ENCODE peak calls at places on chromosomes 5 and 9, in ten cellular contexts. B is heart right ventricle, U is GM12878, C is A549, E is psoas muscle, W is right cardiac atrium, Y is aorta, X is T-helper 17 cell, T is lower lobe of right lung, S is HepG2. V is an unnamed sample.

GRCh38 chr9:69657269-69657668 is 14.9 kb downstream of the APBA1 start:
- ATAC-seq in B (no peak), U (no peak), C (no peak), E (no peak), W (peak; percentile 68), Y (no peak), X (no peak), T (no peak), S (no peak), V (peak; percentile 66)

GRCh38 chr5:82104872-82105271 is 133.0 kb downstream of the ATG10 start:
- ATAC-seq in B (no peak), U (no peak), C (no peak), E (no peak), W (no peak), Y (no peak), X (peak; percentile 25), T (no peak), S (no peak), V (no peak)

GRCh38 chr5:14762568-14763216 is 98.2 kb downstream of the OTULIN start:
- ATAC-seq in B (no peak), U (peak; percentile 26), C (no peak), E (no peak), W (no peak), Y (no peak), X (no peak), T (no peak), S (no peak), V (no peak)

GRCh38 chr9:123643518-123643917 is 286.4 kb downstream of the DENND1A start:
- ATAC-seq in B (no peak), U (no peak), C (no peak), E (no peak), W (no peak), Y (no peak), X (no peak), T (peak; percentile 88), S (no peak), V (no peak)

GRCh38 chr5:73135429-73136276 is 15.3 kb downstream of the TMEM171 start:
- ATAC-seq in B (no peak), U (peak; percentile 76), C (peak; percentile 91), E (no peak), W (no peak), Y (no peak), X (no peak), T (no peak), S (peak; percentile 88), V (no peak)

GRCh38 chr9:109794361-109795012 is 14.5 kb downstream of the PALM2AKAP2 start:
- ATAC-seq in B (no peak), U (no peak), C (no peak), E (no peak), W (peak; percentile 72), Y (peak; percentile 76), X (no peak), T (no peak), S (peak; percentile 73), V (peak; percentile 84)

GRCh38 chr9:8025532-8025931 is 226.0 kb upstream of the DMAC1 start:
- ATAC-seq in B (no peak), U (no peak), C (no peak), E (no peak), W (no peak), Y (no peak), X (no peak), T (no peak), S (no peak), V (no peak)

GRCh38 chr9:135108801-135109500 is 21.5 kb downstream of the OLFM1 start:
- ATAC-seq in B (no peak), U (no peak), C (no peak), E (no peak), W (no peak), Y (no peak), X (no peak), T (no peak), S (no peak), V (no peak)

GRCh38 chr9:110443878-110444245 is 106.2 kb upstream of the TXNDC8 start:
- ATAC-seq in B (no peak), U (no peak), C (no peak), E (no peak), W (no peak), Y (no peak), X (no peak), T (no peak), S (no peak), V (peak; percentile 24)

DNA sequence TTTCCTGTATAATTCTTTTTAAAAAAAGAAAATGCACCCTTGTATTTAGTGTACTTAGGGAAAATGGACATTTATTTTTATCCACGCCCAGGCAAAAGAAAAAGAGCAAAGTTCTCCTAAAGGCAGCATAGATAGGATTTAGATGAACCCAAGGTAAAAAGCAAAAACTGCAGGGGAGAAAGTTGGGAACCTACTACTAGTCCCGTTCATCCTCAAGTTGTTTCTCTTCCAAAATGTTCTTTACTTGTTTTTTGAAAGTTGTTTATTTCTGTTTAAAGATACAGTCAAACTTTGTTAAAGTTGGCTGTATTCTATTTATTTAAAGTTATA is 9.8 kb downstream of the RUSC2 start:
- ATAC-seq in B (no peak), U (no peak), C (no peak), E (no peak), W (no peak), Y (no peak), X (no peak), T (no peak), S (no peak), V (no peak)
- H3K9me3 ChIP-seq in B (no peaks in the 10 kb centered on the region), U (peaks cover 2% of the 10 kb centered on the region), C (peaks cover 32% of the 10 kb centered on the region), E (no peaks in the 10 kb centered on the region), W (no peaks in the 10 kb centered on the region), Y (no peaks in the 10 kb centered on the region), X (no peaks in the 10 kb centered on the region), T (no peaks in the 10 kb centered on the region), S (no peaks in the 10 kb centered on the region), V (no peaks in the 10 kb centered on the region)

GRCh38 chr9:40911647-40912046 is 216.8 kb downstream of the FOXD4L6 start:
- ATAC-seq in B (no peak), U (no peak), C (no peak), E (no peak), W (no peak), Y (no peak), X (no peak), T (no peak), S (no peak), V (no peak)
- H3K9me3 ChIP-seq in B (peaks cover 52% of the 10 kb centered on the region), U (peaks cover 5% of the 10 kb centered on the region), C (peaks cover 91% of the 10 kb centered on the region), E (peaks cover 90% of the 10 kb centered on the region), W (peaks cover 19% of the 10 kb centered on the region), Y (peaks cover 61% of the 10 kb centered on the region), X (peaks cover 71% of the 10 kb centered on the region), T (peaks cover 100% of the 10 kb centered on the region), S (peaks cover 60% of the 10 kb centered on the region), V (peaks cover 16% of the 10 kb centered on the region)

GRCh38 chr5:179115307-179115706 is 55.1 kb downstream of the ZNF354C start:
- ATAC-seq in B (no peak), U (no peak), C (no peak), E (no peak), W (no peak), Y (no peak), X (no peak), T (no peak), S (no peak), V (no peak)
- H3K9me3 ChIP-seq in B (peaks cover 2% of the 10 kb centered on the region), U (no peaks in the 10 kb centered on the region), C (peaks cover 16% of the 10 kb centered on the region), E (peaks cover 30% of the 10 kb centered on the region), W (peaks cover 8% of the 10 kb centered on the region), Y (peaks cover 29% of the 10 kb centered on the region), X (peaks cover 3% of the 10 kb centered on the region), T (peaks cover 34% of the 10 kb centered on the region), S (no peaks in the 10 kb centered on the region), V (peaks cover 2% of the 10 kb centered on the region)

GRCh38 chr9:113899205-113899604 is 23.1 kb downstream of the ZNF618 start:
- ATAC-seq in B (no peak), U (no peak), C (no peak), E (no peak), W (no peak), Y (no peak), X (no peak), T (no peak), S (no peak), V (no peak)

GRCh38 chr9:113896713-113897112 is 20.6 kb downstream of the ZNF618 start:
- ATAC-seq in B (no peak), U (no peak), C (no peak), E (no peak), W (no peak), Y (no peak), X (no peak), T (no peak), S (no peak), V (no peak)

GRCh38 chr9:113898151-113898550 is 22.0 kb downstream of the ZNF618 start:
- ATAC-seq in B (no peak), U (no peak), C (no peak), E (no peak), W (no peak), Y (no peak), X (no peak), T (no peak), S (no peak), V (no peak)

GRCh38 chr9:113901196-113901818 is 25.2 kb downstream of the ZNF618 start:
- ATAC-seq in B (no peak), U (no peak), C (no peak), E (no peak), W (peak; percentile 46), Y (no peak), X (no peak), T (no peak), S (no peak), V (no peak)

DNA sequence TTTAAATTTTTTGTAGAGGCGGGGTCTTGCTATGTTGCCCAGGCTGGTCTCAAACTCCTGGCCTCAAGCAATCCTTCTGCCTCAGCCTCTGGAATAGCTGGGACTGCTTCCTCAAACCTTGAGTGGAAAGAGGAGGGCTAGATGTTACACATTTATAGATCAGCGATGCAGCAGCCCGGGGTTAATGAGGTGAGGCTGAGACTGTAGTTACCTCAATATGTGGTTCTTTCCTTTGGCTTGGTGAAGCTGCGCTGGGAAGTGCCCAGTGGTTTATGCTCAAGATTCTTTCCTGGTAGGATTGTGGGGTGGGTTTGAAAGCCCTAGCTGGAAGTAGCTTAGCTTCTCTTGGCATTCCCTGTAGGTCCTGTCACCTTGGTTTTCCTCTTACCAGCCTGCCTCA is 22.5 kb downstream of the ZNF618 start:
- ATAC-seq in B (no peak), U (no peak), C (no peak), E (no peak), W (no peak), Y (no peak), X (no peak), T (no peak), S (no peak), V (no peak)
- H3K9me3 ChIP-seq in B (no peaks in the 10 kb centered on the region), U (no peaks in the 10 kb centered on the region), C (no peaks in the 10 kb centered on the region), E (no peaks in the 10 kb centered on the region), W (no peaks in the 10 kb centered on the region), Y (no peaks in the 10 kb centered on the region), X (no peaks in the 10 kb centered on the region), T (peaks cover 5% of the 10 kb centered on the region), S (no peaks in the 10 kb centered on the region), V (no peaks in the 10 kb centered on the region)

GRCh38 chr9:137716694-137717287 is 98.0 kb downstream of the EHMT1 start:
- ATAC-seq in B (no peak), U (no peak), C (no peak), E (no peak), W (no peak), Y (no peak), X (no peak), T (no peak), S (peak; percentile 28), V (no peak)
- H3K9me3 ChIP-seq in B (no peaks in the 10 kb centered on the region), U (peaks cover 12% of the 10 kb centered on the region), C (peaks cover 19% of the 10 kb centered on the region), E (no peaks in the 10 kb centered on the region), W (no peaks in the 10 kb centered on the region), Y (no peaks in the 10 kb centered on the region), X (no peaks in the 10 kb centered on the region), T (peaks cover 4% of the 10 kb centered on the region), S (no peaks in the 10 kb centered on the region), V (no peaks in the 10 kb centered on the region)